ENCODE peak calls at places on chromosomes 13 and 19, in six cellular contexts. M is non-pigmented ciliary epithelial cell, L is heart right ventricle, J is NAMALWA, G is keratinocyte, N is fibroblast of lung. A is an unnamed sample.

GRCh38 chr19:20269461-20269860 is 102.4 kb downstream of the ZNF486 start:
- DNase-seq in L (no peak), J (no peak), M (no peak), N (no peak), G (no peak), A (no peak)

GRCh38 chr19:12664406-12665280 is 1.9 kb downstream of the MAN2B1 start:
- DNase-seq in N (no peak), L (no peak), G (no peak), J (peak; percentile 47), M (no peak), A (peak; percentile 91)

GRCh38 chr13:101838305-101838835 is 385.9 kb downstream of the ITGBL1 start:
- DNase-seq in G (no peak), J (no peak), L (no peak), M (peak; percentile 24), N (peak; percentile 58), A (no peak)

GRCh38 chr19:23996549-23996948 is 81.9 kb downstream of the ZNF726 start:
- DNase-seq in J (peak; percentile 57), G (no peak), M (no peak), L (no peak), N (no peak), A (peak; percentile 44)

GRCh38 chr13:27168870-27169525 is 2.6 kb downstream of the USP12 start:
- DNase-seq in M (no peak), J (no peak), N (no peak), L (no peak), G (no peak), A (no peak)

GRCh38 chr19:56312787-56313343 is 1.8 kb downstream of the ZSCAN5A start:
- DNase-seq in J (no peak), L (no peak), N (no peak), G (no peak), M (no peak), A (no peak)

GRCh38 chr13:72246396-72246795 is 379.4 kb upstream of the DACH1 start:
- DNase-seq in N (no peak), G (peak; percentile 15), L (no peak), J (no peak), M (no peak), A (no peak)

GRCh38 chr19:15584541-15585115 is 30.4 kb upstream of the CYP4F8 start:
- DNase-seq in M (no peak), L (peak; percentile 83), N (peak; percentile 48), J (peak; percentile 76), G (peak; percentile 7), A (peak; percentile 68)

GRCh38 chr19:5145521-5146511 is 176.9 kb downstream of the KDM4B start:
- DNase-seq in M (no peak), L (peak; percentile 12), G (no peak), J (no peak), N (no peak), A (no peak)

GRCh38 chr13:44088911-44089851 is 209.5 kb downstream of the LACC1 start:
- DNase-seq in L (no peak), M (no peak), G (no peak), N (no peak), J (no peak), A (no peak)

GRCh38 chr13:101978546-101979315 is 423.1 kb downstream of the FGF14 start:
- DNase-seq in N (no peak), M (no peak), J (no peak), G (no peak), L (peak; percentile 13), A (no peak)

GRCh38 chr19:5466072-5466471 is 10.9 kb downstream of the ZNRF4 start:
- DNase-seq in J (no peak), G (no peak), L (no peak), N (no peak), M (no peak), A (no peak)

GRCh38 chr13:45584816-45585215 is 30.7 kb downstream of the ERICH6B start:
- DNase-seq in G (no peak), M (no peak), J (no peak), L (no peak), N (no peak), A (peak; percentile 38)

GRCh38 chr19:47284324-47284899 is 9.7 kb downstream of the INAFM1 start:
- DNase-seq in G (no peak), L (no peak), J (peak; percentile 87), N (peak; percentile 70), M (no peak), A (peak; percentile 39)

GRCh38 chr19:27935669-27936068 is 1277.3 kb downstream of the UQCRFS1 start:
- DNase-seq in M (no peak), N (no peak), L (no peak), J (no peak), G (no peak), A (no peak)

GRCh38 chr13:98305670-98306069 is 128.6 kb upstream of the RNF113B start:
- DNase-seq in J (no peak), L (no peak), N (no peak), G (no peak), M (no peak), A (no peak)

GRCh38 chr13:95641961-95642621 is 2.4 kb downstream of the DZIP1 start:
- DNase-seq in G (no peak), N (peak; percentile 45), L (peak; percentile 54), M (no peak), J (no peak), A (peak; percentile 49)

GRCh38 chr13:40776681-40777165 is 5.7 kb upstream of the MRPS31 start:
- DNase-seq in M (no peak), G (peak; percentile 41), L (no peak), N (peak; percentile 23), J (peak; percentile 54), A (no peak)

GRCh38 chr19:48779636-48780035 is 24.3 kb downstream of the FGF21 start:
- DNase-seq in L (no peak), J (peak; percentile 65), G (no peak), M (no peak), N (no peak), A (no peak)

GRCh38 chr13:73090116-73090811 is 31.5 kb downstream of the KLF5 start:
- DNase-seq in L (no peak), G (no peak), J (no peak), N (peak; percentile 65), M (peak; percentile 73), A (peak; percentile 71)

GRCh38 chr19:31698352-31698751 is 349.1 kb upstream of the TSHZ3 start:
- DNase-seq in M (no peak), N (no peak), G (no peak), J (no peak), L (no peak), A (no peak)

GRCh38 chr19:53254451-53255341 is at the start of gene ZNF677:
- DNase-seq in L (peak; percentile 95), N (peak; percentile 90), J (no peak), M (peak; percentile 27), G (peak; percentile 33), A (peak; percentile 94)

GRCh38 chr19:48918801-48919247 is 14.7 kb upstream of the DHDH start:
- DNase-seq in J (peak; percentile 81), N (no peak), M (no peak), L (no peak), G (no peak), A (peak; percentile 84)

GRCh38 chr19:18605196-18605545 is 1.4 kb downstream of the CRLF1 start:
- DNase-seq in G (no peak), N (no peak), L (no peak), J (no peak), M (no peak), A (no peak)

GRCh38 chr19:30148803-30149202 is 206.8 kb downstream of the URI1 start:
- DNase-seq in L (no peak), N (no peak), J (no peak), G (no peak), M (no peak), A (no peak)

GRCh38 chr19:2888739-2889224 is 11.9 kb upstream of the ZNF57 start:
- DNase-seq in L (peak; percentile 33), N (no peak), M (no peak), G (no peak), J (no peak), A (no peak)

GRCh38 chr19:1161716-1162115 is 12.4 kb downstream of the SBNO2 start:
- DNase-seq in N (no peak), L (no peak), M (no peak), J (no peak), G (no peak), A (peak; percentile 75)

GRCh38 chr19:13978306-13978705 is 26.0 kb downstream of the DCAF15 start:
- DNase-seq in M (no peak), J (no peak), L (peak; percentile 89), G (no peak), N (peak; percentile 14), A (peak; percentile 94)

GRCh38 chr13:26759907-26760834 is at the start of gene GPR12:
- DNase-seq in L (no peak), G (no peak), M (no peak), N (peak; percentile 11), J (no peak), A (peak; percentile 46)

GRCh38 chr13:36530050-36530789 is 97.9 kb downstream of the CCNA1 start:
- DNase-seq in J (no peak), G (no peak), N (no peak), L (no peak), M (no peak), A (peak; percentile 53)

GRCh38 chr19:46859637-46860124 is 1.1 kb upstream of the ARHGAP35 start:
- DNase-seq in N (no peak), G (no peak), J (no peak), M (no peak), L (peak; percentile 77), A (no peak)

GRCh38 chr13:33145667-33146066 is 129.4 kb downstream of the KL start:
- DNase-seq in M (no peak), G (no peak), J (no peak), L (no peak), N (no peak), A (no peak)

GRCh38 chr13:113359556-113359955 is 4.4 kb downstream of the GRTP1 start:
- DNase-seq in J (no peak), L (no peak), M (no peak), N (no peak), G (no peak), A (no peak)

GRCh38 chr13:53112522-53112921 is 83.9 kb downstream of the OLFM4 start:
- DNase-seq in J (peak; percentile 9), L (no peak), M (no peak), N (no peak), G (no peak), A (no peak)

GRCh38 chr13:105773241-105773640 is 762.2 kb downstream of the EFNB2 start:
- DNase-seq in M (no peak), N (no peak), J (no peak), G (no peak), L (no peak), A (peak; percentile 10)

GRCh38 chr19:5698635-5699422 is 8.7 kb downstream of the RPL36 start:
- DNase-seq in L (no peak), G (no peak), N (no peak), J (no peak), M (no peak), A (peak; percentile 17)

GRCh38 chr13:39052944-39053343 is 14.7 kb downstream of the NHLRC3 start:
- DNase-seq in J (no peak), G (no peak), M (no peak), L (no peak), N (no peak), A (no peak)

GRCh38 chr19:56917998-56918397 is 77.5 kb upstream of the PEG3 start:
- DNase-seq in J (no peak), G (no peak), M (no peak), N (no peak), L (no peak), A (no peak)

A was measured in iPS-NIHi11.